ENCODE peak calls at places on chromosomes 13 and 19, in five cellular contexts. One of them, this sample, is unnamed.

GRCh38 chr19:33280351-33280921 is 21.9 kb downstream of the CEBPA start:
- DNase-seq in cardiac muscle cell: no peak
- DNase-seq in fibroblast of mammary gland: no peak
- DNase-seq in Caco-2: no peak
- DNase-seq in left lung: no peak
- DNase-seq in this sample: no peak

GRCh38 chr13:49585220-49586157 is at the start of gene RCBTB1:
- DNase-seq in Caco-2: peak; percentile 76
- DNase-seq in fibroblast of mammary gland: peak; percentile 44
- DNase-seq in cardiac muscle cell: peak; percentile 88
- DNase-seq in left lung: peak; percentile 66
- DNase-seq in this sample: peak; percentile 73

GRCh38 chr19:45462174-45462573 is 5.6 kb upstream of the FOSB start:
- DNase-seq in fibroblast of mammary gland: no peak
- DNase-seq in cardiac muscle cell: no peak
- DNase-seq in left lung: no peak
- DNase-seq in Caco-2: no peak
- DNase-seq in this sample: no peak

GRCh38 chr13:112814905-112815585 is 125.2 kb downstream of the ATP11A start:
- DNase-seq in Caco-2: no peak
- DNase-seq in left lung: peak; percentile 67
- DNase-seq in cardiac muscle cell: no peak
- DNase-seq in fibroblast of mammary gland: no peak
- DNase-seq in this sample: no peak

GRCh38 chr19:30252214-30252613 is 120.0 kb upstream of the ZNF536 start:
- DNase-seq in fibroblast of mammary gland: no peak
- DNase-seq in cardiac muscle cell: no peak
- DNase-seq in Caco-2: no peak
- DNase-seq in left lung: no peak
- DNase-seq in this sample: no peak

GRCh38 chr19:29526730-29527499 is 1.1 kb downstream of the VSTM2B start:
- DNase-seq in cardiac muscle cell: no peak
- DNase-seq in Caco-2: no peak
- DNase-seq in left lung: no peak
- DNase-seq in fibroblast of mammary gland: no peak
- DNase-seq in this sample: no peak

GRCh38 chr19:56838930-56839664 is 1.4 kb downstream of the PEG3 start:
- DNase-seq in Caco-2: no peak
- DNase-seq in cardiac muscle cell: no peak
- DNase-seq in fibroblast of mammary gland: peak; percentile 89
- DNase-seq in left lung: peak; percentile 96
- DNase-seq in this sample: peak; percentile 97

GRCh38 chr13:101751488-101751887 is 299.0 kb downstream of the ITGBL1 start:
- DNase-seq in cardiac muscle cell: peak; percentile 57
- DNase-seq in fibroblast of mammary gland: peak; percentile 90
- DNase-seq in left lung: no peak
- DNase-seq in Caco-2: no peak
- DNase-seq in this sample: no peak

GRCh38 chr19:41616785-41617621 is 9.9 kb downstream of the CEACAM4 start:
- DNase-seq in left lung: no peak
- DNase-seq in fibroblast of mammary gland: peak; percentile 3
- DNase-seq in Caco-2: peak; percentile 62
- DNase-seq in cardiac muscle cell: peak; percentile 0
- DNase-seq in this sample: no peak

GRCh38 chr19:43799502-43800142 is 2.6 kb downstream of the LYPD5 start:
- DNase-seq in fibroblast of mammary gland: no peak
- DNase-seq in cardiac muscle cell: no peak
- DNase-seq in left lung: no peak
- DNase-seq in Caco-2: no peak
- DNase-seq in this sample: no peak

GRCh38 chr19:41705393-41706174 is 2.8 kb upstream of the CEACAM5 start:
- DNase-seq in Caco-2: peak; percentile 78
- DNase-seq in left lung: no peak
- DNase-seq in fibroblast of mammary gland: peak; percentile 4
- DNase-seq in cardiac muscle cell: no peak
- DNase-seq in this sample: peak; percentile 44

GRCh38 chr13:75445717-75446529 is 36.0 kb downstream of the TBC1D4 start:
- DNase-seq in fibroblast of mammary gland: peak; percentile 36
- DNase-seq in left lung: no peak
- DNase-seq in cardiac muscle cell: no peak
- DNase-seq in Caco-2: no peak
- DNase-seq in this sample: no peak

GRCh38 chr19:13977803-13978202 is 25.5 kb downstream of the DCAF15 start:
- DNase-seq in cardiac muscle cell: no peak
- DNase-seq in Caco-2: no peak
- DNase-seq in fibroblast of mammary gland: no peak
- DNase-seq in left lung: no peak
- DNase-seq in this sample: no peak
- H3K4me3 ChIP-seq in cardiac muscle cell: no peak overlapping the region
- H3K4me3 ChIP-seq in Caco-2: no peak overlapping the region
- H3K4me3 ChIP-seq in fibroblast of mammary gland: no peak overlapping the region
- H3K4me3 ChIP-seq in left lung: no peak overlapping the region
- H3K4me3 ChIP-seq in this sample: no peak overlapping the region

DNA sequence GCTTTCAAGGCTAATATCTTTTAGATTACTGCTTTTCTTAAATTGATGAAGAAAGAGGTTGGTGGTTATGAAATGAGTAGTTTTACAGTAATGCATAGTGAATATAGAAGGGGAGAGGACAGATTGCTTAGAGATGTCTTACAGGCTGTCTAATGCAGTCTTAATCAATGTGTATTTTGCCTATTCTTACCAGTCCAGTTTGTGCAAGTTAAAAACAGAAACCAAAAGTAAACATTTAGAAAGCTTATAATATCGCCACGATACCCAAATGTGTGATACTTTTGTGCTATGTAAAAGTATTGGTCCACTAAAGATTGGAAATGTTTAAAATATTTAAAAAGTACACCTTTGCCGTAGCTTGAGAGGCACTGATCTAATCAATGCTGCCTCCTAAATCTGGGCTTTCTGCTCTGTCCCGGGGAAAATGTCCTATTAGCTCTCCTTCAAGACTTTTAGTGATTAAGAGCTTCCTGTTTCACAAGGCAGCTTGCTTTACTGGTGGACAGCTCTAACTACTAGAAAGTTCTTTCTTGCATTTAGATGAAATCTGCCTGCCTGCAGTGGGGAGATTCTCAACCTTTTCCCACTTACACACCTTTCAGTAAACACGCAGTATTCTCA is 64.7 kb downstream of the DNAJC15 start:
- DNase-seq in cardiac muscle cell: no peak
- DNase-seq in fibroblast of mammary gland: peak; percentile 21
- DNase-seq in Caco-2: no peak
- DNase-seq in left lung: no peak
- DNase-seq in this sample: no peak
- H3K4me3 ChIP-seq in cardiac muscle cell: no peak overlapping the region
- H3K4me3 ChIP-seq in fibroblast of mammary gland: no peak overlapping the region
- H3K4me3 ChIP-seq in Caco-2: no peak overlapping the region
- H3K4me3 ChIP-seq in left lung: peak overlapping the region; percentile 15
- H3K4me3 ChIP-seq in this sample: peak overlapping the region; percentile 34

GRCh38 chr19:16030964-16031871 is 45.1 kb upstream of the TPM4 start:
- DNase-seq in left lung: no peak
- DNase-seq in fibroblast of mammary gland: no peak
- DNase-seq in Caco-2: no peak
- DNase-seq in cardiac muscle cell: no peak
- DNase-seq in this sample: peak; percentile 40
- H3K4me3 ChIP-seq in left lung: no peak overlapping the region
- H3K4me3 ChIP-seq in fibroblast of mammary gland: no peak overlapping the region
- H3K4me3 ChIP-seq in Caco-2: no peak overlapping the region
- H3K4me3 ChIP-seq in cardiac muscle cell: no peak overlapping the region
- H3K4me3 ChIP-seq in this sample: no peak overlapping the region

GRCh38 chr13:109684084-109684835 is 102.1 kb downstream of the IRS2 start:
- DNase-seq in fibroblast of mammary gland: no peak
- DNase-seq in cardiac muscle cell: no peak
- DNase-seq in left lung: no peak
- DNase-seq in Caco-2: no peak
- DNase-seq in this sample: no peak
- H3K4me3 ChIP-seq in fibroblast of mammary gland: no peak overlapping the region
- H3K4me3 ChIP-seq in cardiac muscle cell: no peak overlapping the region
- H3K4me3 ChIP-seq in left lung: no peak overlapping the region
- H3K4me3 ChIP-seq in Caco-2: no peak overlapping the region
- H3K4me3 ChIP-seq in this sample: no peak overlapping the region

GRCh38 chr13:32256243-32256642 is 58.9 kb downstream of the ZAR1L start:
- DNase-seq in Caco-2: no peak
- DNase-seq in cardiac muscle cell: no peak
- DNase-seq in fibroblast of mammary gland: no peak
- DNase-seq in left lung: no peak
- DNase-seq in this sample: peak; percentile 35
- H3K4me3 ChIP-seq in Caco-2: no peak overlapping the region
- H3K4me3 ChIP-seq in cardiac muscle cell: no peak overlapping the region
- H3K4me3 ChIP-seq in fibroblast of mammary gland: no peak overlapping the region
- H3K4me3 ChIP-seq in left lung: no peak overlapping the region
- H3K4me3 ChIP-seq in this sample: peak overlapping the region; percentile 44

GRCh38 chr19:1872807-1873523 is 9.6 kb upstream of the KLF16 start:
- DNase-seq in fibroblast of mammary gland: no peak
- DNase-seq in left lung: no peak
- DNase-seq in Caco-2: no peak
- DNase-seq in cardiac muscle cell: no peak
- DNase-seq in this sample: no peak

GRCh38 chr19:1873524-1874473 is 10.4 kb upstream of the KLF16 start:
- DNase-seq in cardiac muscle cell: no peak
- DNase-seq in left lung: peak; percentile 43
- DNase-seq in fibroblast of mammary gland: peak; percentile 47
- DNase-seq in Caco-2: no peak
- DNase-seq in this sample: peak; percentile 61

GRCh38 chr19:1871630-1872029 is 8.3 kb upstream of the KLF16 start:
- DNase-seq in cardiac muscle cell: no peak
- DNase-seq in Caco-2: no peak
- DNase-seq in left lung: no peak
- DNase-seq in fibroblast of mammary gland: no peak
- DNase-seq in this sample: no peak

GRCh38 chr19:1875646-1876493 is 9.4 kb downstream of the ABHD17A start:
- DNase-seq in left lung: peak; percentile 93
- DNase-seq in cardiac muscle cell: peak; percentile 96
- DNase-seq in fibroblast of mammary gland: peak; percentile 80
- DNase-seq in Caco-2: peak; percentile 89
- DNase-seq in this sample: peak; percentile 95

DNA sequence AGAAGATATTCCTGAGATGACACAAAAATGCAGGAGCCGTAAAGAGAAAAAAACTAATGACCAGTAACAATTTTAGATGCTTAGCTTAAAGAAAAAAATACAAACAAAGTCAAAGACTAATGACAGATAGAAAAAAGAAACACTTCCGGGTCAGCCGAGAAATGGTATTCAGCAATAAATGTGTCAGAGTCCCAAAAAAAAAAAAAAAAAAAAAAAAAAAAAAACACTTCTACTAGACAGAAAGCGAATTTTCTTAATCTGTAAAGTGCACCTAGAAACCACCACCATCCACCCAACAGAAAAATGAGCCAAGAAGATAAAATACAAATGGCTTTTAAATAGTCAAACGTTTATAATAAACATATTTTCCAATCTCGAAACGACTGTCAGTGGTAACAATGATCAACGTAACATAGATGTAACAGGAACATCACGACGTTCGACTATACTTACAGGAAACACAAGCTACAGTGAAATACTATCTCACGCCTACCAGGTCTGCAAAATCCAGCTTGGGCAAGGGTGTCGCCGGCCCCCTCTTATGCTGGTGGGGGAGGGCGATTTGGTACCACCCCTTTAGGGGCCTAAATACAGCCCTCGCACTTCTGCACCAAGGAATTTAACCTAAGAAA is 10.6 kb downstream of the ABHD17A start:
- DNase-seq in cardiac muscle cell: no peak
- DNase-seq in fibroblast of mammary gland: peak; percentile 39
- DNase-seq in left lung: no peak
- DNase-seq in Caco-2: no peak
- DNase-seq in this sample: no peak
- H3K4me3 ChIP-seq in cardiac muscle cell: peak overlapping the region; percentile 94
- H3K4me3 ChIP-seq in fibroblast of mammary gland: peak overlapping the region; percentile 88
- H3K4me3 ChIP-seq in left lung: peak overlapping the region; percentile 100
- H3K4me3 ChIP-seq in Caco-2: peak overlapping the region; percentile 100
- H3K4me3 ChIP-seq in this sample: peak overlapping the region; percentile 99

This sample was measured in right lobe of liver.